ENCODE peak calls at places on chromosomes 4 and X, in six cellular contexts. T is foreskin keratinocyte, W is GM23248, F is thoracic aorta, K is IMR-90, H is Panc1. U is an unnamed sample.

GRCh38 chr4:110155632-110156031 is 42.8 kb downstream of the ELOVL6 start:
- DNase-seq in W (no peak), K (peak; percentile 12), F (no peak), T (no peak), H (no peak), U (no peak)

GRCh38 chr4:44791842-44792241 is 65.5 kb upstream of the GNPDA2 start:
- DNase-seq in K (no peak), H (no peak), T (no peak), F (no peak), W (no peak), U (no peak)

GRCh38 chr4:121377065-121377464 is 3.8 kb downstream of the QRFPR start:
- DNase-seq in T (no peak), W (no peak), K (no peak), F (no peak), H (no peak), U (no peak)

GRCh38 chrX:110004210-110004609 is 1.3 kb downstream of the TMEM164 start:
- DNase-seq in T (no peak), H (no peak), K (no peak), W (no peak), F (no peak), U (no peak)

GRCh38 chr4:13541720-13542576 is 2.4 kb downstream of the NKX3-2 start:
- DNase-seq in T (no peak), H (no peak), K (no peak), F (no peak), W (no peak), U (no peak)

GRCh38 chrX:135477576-135477975 is 42.9 kb upstream of the INTS6L start:
- DNase-seq in K (peak; percentile 49), T (peak; percentile 16), W (peak; percentile 55), F (peak; percentile 1), H (peak; percentile 15), U (no peak)

GRCh38 chr4:174716986-174717770 is 111.9 kb downstream of the GLRA3 start:
- DNase-seq in H (no peak), F (no peak), K (no peak), T (no peak), W (no peak), U (no peak)

GRCh38 chr4:71290074-71290473 is 48.7 kb upstream of the SLC4A4 start:
- DNase-seq in T (no peak), F (no peak), K (peak; percentile 95), H (no peak), W (peak; percentile 92), U (no peak)

GRCh38 chr4:1599491-1600210 is 84.5 kb downstream of the FAM53A start:
- DNase-seq in T (no peak), W (no peak), H (no peak), K (no peak), F (no peak), U (no peak)

GRCh38 chr4:78288327-78288726 is 231.2 kb downstream of the FRAS1 start:
- DNase-seq in K (no peak), W (peak; percentile 44), F (no peak), T (no peak), H (no peak), U (no peak)

GRCh38 chr4:153137677-153138630 is 66.3 kb upstream of the TRIM2 start:
- DNase-seq in H (no peak), K (no peak), W (no peak), T (no peak), F (no peak), U (no peak)

GRCh38 chrX:65035451-65035779 is 59.2 kb upstream of the ZC4H2 start:
- DNase-seq in K (peak; percentile 21), H (no peak), F (no peak), T (no peak), W (peak; percentile 74), U (no peak)

GRCh38 chrX:42739258-42739657 is 38.7 kb downstream of the PPP1R2C start:
- DNase-seq in F (no peak), T (no peak), W (no peak), H (no peak), K (no peak), U (no peak)

GRCh38 chrX:43552166-43552565 is 103.9 kb upstream of the MAOA start:
- DNase-seq in W (no peak), F (no peak), K (no peak), T (peak; percentile 31), H (no peak), U (no peak)

GRCh38 chr4:77075869-77076801 is at the start of gene CCNI:
- DNase-seq in W (peak; percentile 99), H (peak; percentile 87), K (peak; percentile 97), F (peak; percentile 84), T (peak; percentile 94), U (peak; percentile 94)

GRCh38 chrX:87006561-87006960 is 511.0 kb upstream of the KLHL4 start:
- DNase-seq in K (no peak), T (no peak), F (no peak), H (no peak), W (no peak), U (no peak)

GRCh38 chr4:106704253-106704870 is 331.8 kb downstream of the DKK2 start:
- DNase-seq in K (no peak), T (no peak), W (peak; percentile 71), H (no peak), F (no peak), U (no peak)

GRCh38 chrX:68584221-68584620 is 63.2 kb upstream of the STARD8 start:
- DNase-seq in K (no peak), T (no peak), W (no peak), H (no peak), F (no peak), U (no peak)

GRCh38 chr4:36737691-36738090 is 456.3 kb downstream of the DTHD1 start:
- DNase-seq in F (no peak), T (no peak), W (no peak), H (no peak), K (no peak), U (no peak)

GRCh38 chrX:124086411-124086810 is 124.9 kb downstream of the STAG2 start:
- DNase-seq in T (no peak), F (no peak), K (no peak), W (no peak), H (no peak), U (no peak)

GRCh38 chrX:74248889-74249288 is 55.1 kb upstream of the ZCCHC13 start:
- DNase-seq in K (no peak), H (no peak), F (no peak), T (no peak), W (peak; percentile 24), U (no peak)

GRCh38 chr4:115453416-115453815 is 340.0 kb upstream of the NDST4 start:
- DNase-seq in H (no peak), F (no peak), T (peak; percentile 75), K (no peak), W (peak; percentile 26), U (no peak)

GRCh38 chrX:40083120-40083978 is 14.4 kb downstream of the BCOR start:
- DNase-seq in T (no peak), W (peak; percentile 45), K (no peak), F (no peak), H (no peak), U (no peak)

GRCh38 chrX:439719-440118 is 53.0 kb upstream of the PPP2R3B start:
- DNase-seq in H (no peak), F (no peak), K (no peak), T (no peak), W (no peak), U (no peak)

GRCh38 chr4:6909970-6910339 is 329 bp downstream of the TBC1D14 start:
- DNase-seq in K (no peak), W (peak; percentile 60), F (no peak), T (no peak), H (no peak), U (no peak)

GRCh38 chr4:77877771-77878170 is 15.1 kb downstream of the MRPL1 start:
- DNase-seq in F (no peak), K (no peak), H (no peak), T (no peak), W (no peak), U (no peak)

GRCh38 chr4:105765690-105766407 is 57.3 kb downstream of the GSTCD start:
- DNase-seq in T (peak; percentile 75), F (no peak), W (peak; percentile 83), H (no peak), K (peak; percentile 94), U (no peak)

GRCh38 chr4:72951147-72951546 is 118.4 kb downstream of the COX18 start:
- DNase-seq in K (no peak), H (no peak), F (no peak), T (no peak), W (no peak), U (no peak)

GRCh38 chrX:17869580-17869979 is 8.5 kb upstream of the RAI2 start:
- DNase-seq in F (no peak), W (no peak), K (no peak), T (no peak), H (no peak), U (no peak)

GRCh38 chrX:24525455-24525854 is 60.4 kb downstream of the PDK3 start:
- DNase-seq in W (no peak), K (no peak), F (no peak), H (no peak), T (no peak), U (no peak)

GRCh38 chrX:24528605-24529004 is 63.5 kb downstream of the PDK3 start:
- DNase-seq in F (no peak), H (no peak), W (no peak), K (no peak), T (no peak), U (no peak)

GRCh38 chrX:24526616-24527015 is 61.5 kb downstream of the PDK3 start:
- DNase-seq in T (no peak), W (no peak), F (no peak), K (no peak), H (no peak), U (no peak)
- H3K4me1 ChIP-seq in T (no peaks in the 10 kb centered on the region), W (no peaks in the 10 kb centered on the region), F (no peaks in the 10 kb centered on the region), K (no peaks in the 10 kb centered on the region), H (no peaks in the 10 kb centered on the region), U (peaks cover 2% of the 10 kb centered on the region)

GRCh38 chr4:128670434-128670999 is 139.0 kb upstream of the JADE1 start:
- DNase-seq in K (no peak), F (no peak), T (no peak), H (no peak), W (no peak), U (no peak)
- H3K27ac ChIP-seq in K (no peak overlapping the region), F (no peak overlapping the region), T (no peak overlapping the region), H (no peak overlapping the region), W (no peak overlapping the region), U (no peak overlapping the region)

GRCh38 chr4:81595798-81596610 is 124.3 kb upstream of the RASGEF1B start:
- DNase-seq in F (no peak), W (no peak), K (no peak), H (no peak), T (no peak), U (no peak)
- H3K4me1 ChIP-seq in F (peaks cover 4% of the 10 kb centered on the region), W (no peaks in the 10 kb centered on the region), K (no peaks in the 10 kb centered on the region), H (no peaks in the 10 kb centered on the region), T (no peaks in the 10 kb centered on the region), U (peaks cover 1% of the 10 kb centered on the region)

GRCh38 chr4:142354041-142354440 is 492.1 kb downstream of the INPP4B start:
- DNase-seq in T (no peak), F (no peak), H (no peak), K (peak; percentile 17), W (peak; percentile 69), U (no peak)

GRCh38 chr4:142350886-142351285 is 495.2 kb downstream of the INPP4B start:
- DNase-seq in F (no peak), T (no peak), W (peak; percentile 40), K (peak; percentile 50), H (no peak), U (no peak)

GRCh38 chr4:142352682-142353081 is 493.4 kb downstream of the INPP4B start:
- DNase-seq in F (no peak), H (no peak), K (no peak), W (no peak), T (no peak), U (no peak)

GRCh38 chr4:142353149-142353738 is 492.9 kb downstream of the INPP4B start:
- DNase-seq in T (no peak), K (peak; percentile 80), W (peak; percentile 83), H (no peak), F (no peak), U (peak; percentile 20)

GRCh38 chr4:142351958-142352357 is 494.1 kb downstream of the INPP4B start:
- DNase-seq in H (no peak), F (no peak), K (no peak), T (no peak), W (no peak), U (no peak)
- H3K27ac ChIP-seq in H (peak overlapping the region; percentile 29), F (peak overlapping the region; percentile 74), K (peak overlapping the region; percentile 82), T (no peak overlapping the region), W (no peak overlapping the region), U (no peak overlapping the region)

U was measured in iPS DF 6.9.